ENCODE peak calls at places on chromosome 13, in ten cellular contexts. L, H, X, C, I, N, U, Y, P and V are unnamed samples.

GRCh38 chr13:114140909-114141255 is 8.5 kb upstream of the RASA3 start:
- DNase-seq in C (no peak), U (no peak), H (no peak), N (peak; percentile 50), I (no peak), X (no peak), P (no peak), Y (no peak), L (no peak), V (no peak)

GRCh38 chr13:43611631-43612416 is 174.9 kb downstream of the ENOX1 start:
- DNase-seq in X (no peak), H (no peak), I (no peak), C (no peak), N (no peak), P (no peak), L (no peak), Y (no peak), U (no peak), V (no peak)

GRCh38 chr13:28611654-28612131 is 47.2 kb upstream of the POMP start:
- DNase-seq in N (no peak), P (no peak), H (no peak), X (peak; percentile 44), L (no peak), C (peak; percentile 58), Y (no peak), I (no peak), U (peak; percentile 78), V (no peak)

GRCh38 chr13:63117710-63118109 is 1702.1 kb upstream of the PCDH20 start:
- DNase-seq in L (no peak), Y (no peak), U (no peak), C (no peak), N (peak; percentile 40), I (no peak), H (no peak), P (no peak), X (no peak), V (no peak)

GRCh38 chr13:63088226-63088625 is 1672.6 kb upstream of the PCDH20 start:
- DNase-seq in C (no peak), Y (no peak), P (peak; percentile 52), U (no peak), L (no peak), N (no peak), X (peak; percentile 59), H (no peak), I (no peak), V (no peak)

GRCh38 chr13:48273346-48273745 is 30.2 kb upstream of the RB1 start:
- DNase-seq in X (no peak), Y (no peak), N (no peak), I (no peak), H (no peak), L (no peak), C (no peak), P (no peak), U (no peak), V (no peak)

GRCh38 chr13:21929400-21929799 is 258.5 kb downstream of the FGF9 start:
- DNase-seq in N (no peak), C (no peak), H (no peak), I (no peak), P (no peak), U (no peak), L (no peak), X (no peak), Y (no peak), V (no peak)

GRCh38 chr13:60509601-60510386 is 112.8 kb downstream of the TDRD3 start:
- DNase-seq in U (no peak), X (peak; percentile 1), L (no peak), I (no peak), P (no peak), N (no peak), H (no peak), Y (no peak), C (no peak), V (no peak)

GRCh38 chr13:93847162-93847561 is 620.6 kb downstream of the GPC6 start:
- DNase-seq in U (peak; percentile 20), H (no peak), N (no peak), P (no peak), L (no peak), Y (no peak), C (no peak), X (peak; percentile 93), I (no peak), V (peak; percentile 19)

GRCh38 chr13:71829542-71829941 is 37.5 kb downstream of the DACH1 start:
- DNase-seq in X (no peak), Y (no peak), I (no peak), P (no peak), H (no peak), C (no peak), N (no peak), L (no peak), U (no peak), V (no peak)

GRCh38 chr13:66926851-66927524 is 303.1 kb downstream of the PCDH9 start:
- DNase-seq in H (no peak), C (no peak), N (no peak), L (no peak), U (no peak), P (no peak), I (no peak), Y (no peak), X (peak; percentile 37), V (no peak)

GRCh38 chr13:30618186-30618937 is 642 bp downstream of the USPL1 start:
- DNase-seq in U (peak; percentile 45), P (peak; percentile 38), X (no peak), I (peak; percentile 30), L (peak; percentile 21), C (no peak), N (peak; percentile 65), H (no peak), Y (no peak), V (no peak)

GRCh38 chr13:41487222-41487621 is 29.9 kb downstream of the RGCC start:
- DNase-seq in H (no peak), N (no peak), C (no peak), U (no peak), L (no peak), Y (no peak), P (no peak), X (no peak), I (no peak), V (no peak)

GRCh38 chr13:67238277-67238859 is 8.2 kb upstream of the PCDH9 start:
- DNase-seq in P (no peak), I (no peak), Y (peak; percentile 4), H (no peak), C (peak; percentile 31), X (peak; percentile 36), U (peak; percentile 37), L (no peak), N (no peak), V (no peak)

GRCh38 chr13:35514801-35515502 is 38.5 kb upstream of the MAB21L1 start:
- DNase-seq in I (no peak), H (no peak), U (no peak), Y (no peak), X (no peak), C (no peak), L (no peak), P (no peak), N (no peak), V (no peak)

GRCh38 chr13:66224644-66225043 is 1005.5 kb downstream of the PCDH9 start:
- DNase-seq in H (no peak), I (no peak), C (no peak), Y (no peak), U (peak; percentile 23), X (no peak), P (no peak), L (no peak), N (no peak), V (no peak)

GRCh38 chr13:48231080-48231479 is 1.9 kb upstream of the ITM2B start:
- DNase-seq in U (no peak), N (no peak), X (no peak), L (peak; percentile 44), P (no peak), I (no peak), C (no peak), Y (no peak), H (peak; percentile 71), V (no peak)

GRCh38 chr13:32284927-32285632 is 30.1 kb downstream of the ZAR1L start:
- DNase-seq in H (peak; percentile 58), C (no peak), X (peak; percentile 82), N (no peak), P (peak; percentile 75), I (no peak), L (no peak), Y (peak; percentile 7), U (no peak), V (no peak)

GRCh38 chr13:112953591-112954487 is 15.2 kb upstream of the MCF2L start:
- DNase-seq in N (peak; percentile 55), U (no peak), X (no peak), L (no peak), P (peak; percentile 38), I (no peak), H (no peak), C (no peak), Y (no peak), V (no peak)
- TF ChIP-seq POLR2A in N (no peak), U (no peak), X (no peak), L (no peak), P (no peak), I (no peak), H (no peak), C (no peak), Y (no peak), V (no peak)

GRCh38 chr13:95643814-95644598 is 500 bp downstream of the DZIP1 start:
- DNase-seq in U (no peak), X (peak; percentile 35), L (peak; percentile 32), Y (no peak), H (peak; percentile 22), I (no peak), C (no peak), P (no peak), N (no peak), V (peak; percentile 58)
- TF ChIP-seq POLR2A in U (no peak), X (no peak), L (no peak), Y (no peak), H (no peak), I (no peak), C (no peak), P (no peak), N (no peak), V (no peak)

DNA sequence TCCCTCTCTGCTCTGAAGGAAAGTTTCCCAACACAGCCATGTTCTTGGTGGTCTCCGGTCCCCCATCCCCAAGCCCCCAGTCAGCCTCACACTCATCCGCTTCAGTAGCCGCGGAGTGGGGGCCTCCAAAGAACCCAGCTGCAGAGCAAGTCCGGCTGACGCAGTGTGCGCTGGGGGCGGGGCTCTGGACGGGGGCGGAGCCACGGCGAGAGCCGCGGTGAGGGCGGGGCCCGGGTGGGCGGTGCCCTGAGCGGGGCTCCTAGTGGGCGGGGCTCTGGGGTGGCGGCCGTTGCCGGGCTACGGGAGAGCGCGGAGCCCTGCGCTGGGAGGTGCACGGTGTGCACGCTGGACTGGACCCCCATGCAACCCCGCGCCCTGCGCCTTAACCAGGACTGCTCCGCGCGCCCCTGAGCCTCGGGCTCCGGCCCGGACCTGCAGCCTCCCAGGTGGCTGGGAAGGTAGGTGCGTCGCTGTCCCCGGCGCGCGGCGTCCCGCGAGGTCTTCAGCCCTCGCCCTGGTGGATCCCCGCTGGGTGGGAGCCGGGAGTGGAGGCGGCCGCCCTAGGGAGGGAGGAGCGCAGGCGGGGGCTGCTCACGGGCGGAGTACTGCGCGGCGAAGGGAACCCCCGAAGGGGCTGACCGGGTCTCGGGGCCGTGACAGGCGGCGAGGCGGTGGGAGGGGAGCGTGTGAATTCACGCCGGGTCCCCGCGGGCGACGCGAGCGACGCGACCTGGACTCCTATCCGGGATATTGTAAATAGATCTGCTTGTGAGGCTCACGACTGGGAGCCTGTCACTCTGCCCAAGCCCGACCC is 9.1 kb downstream of the TNFRSF19 start:
- DNase-seq in L (peak; percentile 91), X (peak; percentile 87), P (peak; percentile 87), H (peak; percentile 90), Y (peak; percentile 54), C (peak; percentile 79), U (peak; percentile 83), N (peak; percentile 94), I (peak; percentile 92), V (peak; percentile 68)
- TF ChIP-seq POLR2A in L (peak; percentile 42), X (peak; percentile 26), P (no peak), H (peak; percentile 38), Y (no peak), C (no peak), U (peak; percentile 46), N (no peak), I (no peak), V (no peak)

GRCh38 chr13:106349080-106349841 is 186.2 kb downstream of the EFNB2 start:
- DNase-seq in C (no peak), X (peak; percentile 34), Y (peak; percentile 94), H (no peak), N (no peak), P (peak; percentile 94), I (peak; percentile 69), U (no peak), L (no peak), V (peak; percentile 23)
- TF ChIP-seq POLR2A in C (no peak), X (no peak), Y (no peak), H (no peak), N (no peak), P (no peak), I (peak; percentile 60), U (no peak), L (no peak), V (no peak)